ENCODE peak calls at places on chromosomes 11 and 22, in nine cellular contexts. A, Y, Z, Q, C, T, L, R and O are unnamed samples. For H3K27me3, the result is how much of the 10 kb centered on the place peaks cover.

GRCh38 chr22:39242809-39243442 is 1.9 kb downstream of the PDGFB start:
- DNase-seq in A (no peak), Y (no peak), Z (peak), Q (no peak), C (no peak), T (peak), L (peak), R (no peak), O (no peak)

GRCh38 chr11:113615773-113616172 is 90.3 kb downstream of the TMPRSS5 start:
- DNase-seq in A (peak), Y (peak), Z (no peak), Q (no peak), C (no peak), T (no peak), L (no peak), R (peak), O (peak)

GRCh38 chr22:32355760-32356159 is 1.9 kb upstream of the RFPL3 start:
- DNase-seq in A (no peak), Y (no peak), Z (no peak), Q (no peak), C (no peak), T (no peak), L (peak), R (no peak), O (no peak)

GRCh38 chr11:22459053-22459452 is 120.9 kb downstream of the SLC17A6 start:
- DNase-seq in A (peak), Y (peak), Z (no peak), Q (no peak), C (no peak), T (no peak), L (no peak), R (peak), O (peak)

GRCh38 chr11:65821107-65821506 is 12.7 kb upstream of the SNX32 start:
- DNase-seq in A (no peak), Y (no peak), Z (no peak), Q (no peak), C (no peak), T (no peak), L (peak), R (no peak), O (no peak)

GRCh38 chr11:9574806-9575530 is 1.5 kb downstream of the WEE1 start:
- DNase-seq in A (peak), Y (peak), Z (peak), Q (peak), C (peak), T (no peak), L (peak), R (peak), O (peak)

GRCh38 chr11:46422588-46422987 is 31.0 kb upstream of the CHRM4 start:
- DNase-seq in A (no peak), Y (no peak), Z (no peak), Q (no peak), C (no peak), T (no peak), L (no peak), R (no peak), O (no peak)

GRCh38 chr22:49460662-49461371 is 366.9 kb downstream of the BRD1 start:
- DNase-seq in A (no peak), Y (no peak), Z (no peak), Q (no peak), C (no peak), T (no peak), L (peak), R (no peak), O (no peak)

GRCh38 chr22:32564170-32565001 is 89.8 kb downstream of the FBXO7 start:
- DNase-seq in A (peak), Y (peak), Z (no peak), Q (no peak), C (no peak), T (no peak), L (no peak), R (peak), O (peak)

GRCh38 chr11:47881145-47881544 is 33.0 kb upstream of the NUP160 start:
- DNase-seq in A (no peak), Y (no peak), Z (no peak), Q (no peak), C (peak), T (no peak), L (no peak), R (no peak), O (no peak)

GRCh38 chr11:113189909-113190667 is 124.3 kb upstream of the TTC12 start:
- DNase-seq in A (peak), Y (peak), Z (no peak), Q (peak), C (peak), T (no peak), L (no peak), R (peak), O (peak)

GRCh38 chr11:13891911-13892310 is 70.6 kb upstream of the SPON1 start:
- DNase-seq in A (no peak), Y (no peak), Z (no peak), Q (no peak), C (no peak), T (no peak), L (no peak), R (no peak), O (no peak)

GRCh38 chr22:40434745-40435144 is 64.4 kb downstream of the SGSM3 start:
- DNase-seq in A (no peak), Y (no peak), Z (no peak), Q (no peak), C (no peak), T (no peak), L (no peak), R (no peak), O (no peak)

GRCh38 chr22:26464312-26464711 is 19.3 kb downstream of the HPS4 start:
- DNase-seq in A (no peak), Y (peak), Z (no peak), Q (peak), C (peak), T (no peak), L (no peak), R (no peak), O (no peak)

GRCh38 chr22:48551061-48551460 is 1276.6 kb downstream of the BRD1 start:
- DNase-seq in A (no peak), Y (no peak), Z (no peak), Q (no peak), C (no peak), T (no peak), L (no peak), R (no peak), O (no peak)

GRCh38 chr11:62500066-62501035 is 46.3 kb downstream of the AHNAK start:
- DNase-seq in A (no peak), Y (no peak), Z (peak), Q (no peak), C (no peak), T (no peak), L (no peak), R (no peak), O (no peak)

GRCh38 chr22:17832665-17833064 is 58.4 kb upstream of the BID start:
- DNase-seq in A (no peak), Y (no peak), Z (no peak), Q (no peak), C (peak), T (no peak), L (peak), R (no peak), O (no peak)

GRCh38 chr11:29227816-29228215 is 789.0 kb downstream of the KCNA4 start:
- DNase-seq in A (no peak), Y (no peak), Z (no peak), Q (no peak), C (no peak), T (no peak), L (no peak), R (no peak), O (no peak)

GRCh38 chr11:72352859-72353551 is 81.3 kb downstream of the CLPB start:
- DNase-seq in A (peak), Y (peak), Z (peak), Q (peak), C (no peak), T (no peak), L (peak), R (peak), O (no peak)

GRCh38 chr11:41971592-41971991 is 512.1 kb upstream of the LRRC4C start:
- DNase-seq in A (no peak), Y (no peak), Z (no peak), Q (no peak), C (no peak), T (no peak), L (no peak), R (no peak), O (no peak)

GRCh38 chr11:34680918-34681554 is 60.1 kb downstream of the EHF start:
- DNase-seq in A (peak), Y (peak), Z (no peak), Q (peak), C (no peak), T (no peak), L (peak), R (peak), O (peak)

GRCh38 chr11:67024410-67024809 is 1.5 kb downstream of the SYT12 start:
- DNase-seq in A (no peak), Y (no peak), Z (no peak), Q (no peak), C (no peak), T (peak), L (no peak), R (no peak), O (no peak)

GRCh38 chr22:31447337-31447736 is 42.3 kb downstream of the EIF4ENIF1 start:
- DNase-seq in A (no peak), Y (peak), Z (no peak), Q (no peak), C (no peak), T (no peak), L (no peak), R (no peak), O (no peak)

GRCh38 chr11:8608646-8609045 is 14.6 kb upstream of the STK33 start:
- DNase-seq in A (peak), Y (peak), Z (no peak), Q (no peak), C (no peak), T (no peak), L (no peak), R (peak), O (no peak)

GRCh38 chr11:41044747-41045146 is 414.7 kb downstream of the LRRC4C start:
- DNase-seq in A (no peak), Y (no peak), Z (no peak), Q (no peak), C (no peak), T (no peak), L (no peak), R (no peak), O (no peak)

GRCh38 chr22:36220457-36220921 is 18.8 kb downstream of the APOL2 start:
- DNase-seq in A (peak), Y (peak), Z (peak), Q (no peak), C (no peak), T (no peak), L (no peak), R (peak), O (peak)

GRCh38 chr11:125772834-125773505 is 5.7 kb downstream of the PATE2 start:
- DNase-seq in A (peak), Y (peak), Z (no peak), Q (peak), C (no peak), T (no peak), L (no peak), R (peak), O (peak)

GRCh38 chr11:35487532-35488078 is 37.8 kb downstream of the PAMR1 start:
- DNase-seq in A (peak), Y (peak), Z (peak), Q (no peak), C (no peak), T (no peak), L (peak), R (peak), O (peak)

GRCh38 chr11:6531267-6531752 is 34.2 kb downstream of the DNHD1 start:
- DNase-seq in A (peak), Y (peak), Z (no peak), Q (no peak), C (no peak), T (peak), L (peak), R (peak), O (no peak)

GRCh38 chr11:33116535-33116934 is 44.7 kb downstream of the CSTF3 start:
- DNase-seq in A (no peak), Y (peak), Z (no peak), Q (no peak), C (no peak), T (no peak), L (no peak), R (peak), O (no peak)

GRCh38 chr11:76493626-76494539 is 49.1 kb downstream of the EMSY start:
- DNase-seq in A (no peak), Y (no peak), Z (no peak), Q (no peak), C (no peak), T (no peak), L (no peak), R (no peak), O (no peak)

GRCh38 chr11:108466405-108466804 is 924 bp downstream of the C11orf65 start:
- DNase-seq in A (no peak), Y (no peak), Z (no peak), Q (peak), C (no peak), T (no peak), L (no peak), R (no peak), O (no peak)

GRCh38 chr11:104033134-104033533 is 3.3 kb upstream of the DDI1 start:
- DNase-seq in A (peak), Y (peak), Z (no peak), Q (no peak), C (no peak), T (no peak), L (no peak), R (peak), O (peak)

GRCh38 chr11:13091373-13091772 is 82.3 kb downstream of the RASSF10 start:
- DNase-seq in A (no peak), Y (peak), Z (no peak), Q (no peak), C (no peak), T (no peak), L (no peak), R (no peak), O (peak)

GRCh38 chr22:36077261-36077660 is 48.6 kb upstream of the RBFOX2 start:
- DNase-seq in A (no peak), Y (peak), Z (no peak), Q (no peak), C (no peak), T (no peak), L (no peak), R (no peak), O (peak)

GRCh38 chr11:94739331-94739730 is 28.8 kb upstream of the AMOTL1 start:
- DNase-seq in A (no peak), Y (no peak), Z (no peak), Q (no peak), C (no peak), T (no peak), L (no peak), R (no peak), O (no peak)

GRCh38 chr11:94742645-94743044 is 25.5 kb upstream of the AMOTL1 start:
- DNase-seq in A (no peak), Y (no peak), Z (no peak), Q (no peak), C (no peak), T (no peak), L (no peak), R (no peak), O (no peak)

GRCh38 chr11:94738746-94739145 is 29.4 kb upstream of the AMOTL1 start:
- DNase-seq in A (no peak), Y (no peak), Z (no peak), Q (no peak), C (no peak), T (no peak), L (no peak), R (no peak), O (no peak)

GRCh38 chr11:94740083-94740974 is 27.8 kb upstream of the AMOTL1 start:
- DNase-seq in A (no peak), Y (peak), Z (peak), Q (no peak), C (peak), T (no peak), L (peak), R (no peak), O (peak)

DNA sequence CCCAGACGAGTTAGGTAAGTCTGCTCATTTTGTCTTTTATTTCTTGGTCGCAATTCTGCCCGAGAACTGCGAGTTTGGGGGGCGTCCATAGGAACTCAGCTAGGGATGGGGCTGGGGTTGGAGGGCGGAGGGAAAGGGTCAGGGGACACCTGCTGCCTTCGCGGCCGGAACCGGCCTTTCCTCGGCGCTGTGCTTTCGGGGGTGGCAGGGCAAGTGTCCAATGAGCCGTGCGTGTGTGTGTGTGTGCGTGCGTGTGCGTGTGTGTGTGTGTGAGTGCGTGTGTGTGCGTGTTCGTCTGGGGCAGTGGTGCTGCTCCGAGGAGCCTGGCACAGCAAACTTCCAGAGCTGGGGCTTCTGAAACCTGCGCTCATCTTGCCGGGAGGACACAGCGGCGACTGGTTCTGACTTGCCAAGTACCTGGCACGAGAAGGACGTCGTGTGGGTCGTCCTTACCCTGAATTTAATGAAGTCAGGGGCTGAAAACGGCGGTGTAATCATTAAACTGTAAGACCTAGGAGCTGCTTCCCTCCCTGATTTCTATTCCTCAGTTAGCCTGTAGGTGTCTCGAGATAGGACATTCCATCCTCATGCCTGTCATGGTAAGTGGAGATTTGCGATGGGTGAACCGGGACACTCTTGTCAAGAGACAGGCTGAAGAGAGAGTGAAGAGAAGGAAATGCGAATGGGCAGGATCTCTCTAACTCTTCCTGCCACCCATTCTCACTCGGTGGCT is 27.0 kb upstream of the AMOTL1 start:
- DNase-seq in A (peak), Y (peak), Z (peak), Q (no peak), C (no peak), T (no peak), L (peak), R (peak), O (no peak)
- H3K27me3 ChIP-seq in A (under half), Y (under half), Z (under half), Q (under half), C (under half), T (under half), L (under half), R (under half), O (under half)

DNA sequence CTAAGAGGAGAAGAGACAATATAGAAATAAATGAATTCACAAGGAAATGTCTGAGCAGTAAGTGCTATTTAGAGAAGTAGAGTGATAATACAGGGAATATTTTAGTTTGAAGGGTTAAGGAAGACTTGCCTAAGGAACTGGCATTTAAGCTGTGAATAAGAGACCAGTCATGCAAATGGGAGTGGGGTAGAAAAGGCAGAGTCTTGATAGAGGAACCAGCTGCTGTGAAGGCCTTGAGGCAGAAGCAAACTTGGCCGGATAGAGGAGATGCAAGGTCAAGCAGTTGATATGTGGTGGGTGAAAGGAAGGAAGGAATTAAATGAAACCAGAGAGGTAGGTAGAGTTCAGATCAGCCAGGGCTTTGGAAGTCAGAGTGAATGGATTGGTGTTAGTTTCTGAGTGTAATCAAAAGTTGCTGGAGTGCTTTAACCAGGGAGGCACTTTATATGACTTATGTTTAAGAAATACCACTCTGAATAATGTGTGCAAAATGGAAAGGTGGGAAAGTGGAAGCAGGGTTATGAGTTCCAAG is 198.4 kb upstream of the SESN3 start:
- DNase-seq in A (no peak), Y (peak), Z (no peak), Q (no peak), C (no peak), T (no peak), L (no peak), R (no peak), O (no peak)
- H3K27me3 ChIP-seq in A (under half), Y (under half), Z (under half), Q (under half), C (under half), T (under half), L (under half), R (under half), O (under half)

DNA sequence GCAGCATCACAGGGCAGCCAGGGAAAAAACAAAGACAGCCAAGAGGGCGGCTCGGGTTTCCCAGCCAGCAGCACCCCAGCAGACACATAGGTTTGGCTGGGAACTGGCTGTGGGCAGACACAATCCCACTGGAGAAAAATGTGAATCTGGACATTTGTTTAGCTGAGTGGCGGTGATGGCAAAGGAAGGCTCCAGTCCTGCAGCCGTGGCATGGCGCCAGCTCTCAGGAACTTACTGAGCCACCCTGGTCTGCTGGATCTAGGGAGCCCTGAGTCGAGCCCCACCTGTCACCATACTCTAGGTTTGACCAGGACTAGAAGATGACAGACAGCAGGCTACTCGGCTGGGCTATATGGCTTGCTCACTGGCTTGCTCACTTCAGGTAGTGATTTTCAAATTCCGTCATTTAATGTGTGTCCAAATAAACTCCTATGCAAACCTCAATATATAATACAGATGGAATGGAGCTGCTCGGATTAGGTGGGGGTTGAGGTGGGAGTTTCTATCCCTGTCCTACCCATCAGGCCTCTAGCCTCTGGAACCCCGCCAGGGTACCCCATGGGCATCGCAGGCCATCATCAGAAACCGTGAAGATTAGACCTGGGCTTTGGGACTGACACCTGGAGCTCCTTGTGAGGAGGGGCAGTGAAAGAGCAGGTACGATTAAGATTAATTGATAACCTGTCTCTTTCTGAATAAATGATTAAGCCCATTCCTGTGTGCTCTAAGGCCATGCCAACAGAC is 42.6 kb downstream of the GALNT18 start:
- DNase-seq in A (no peak), Y (no peak), Z (peak), Q (no peak), C (peak), T (no peak), L (peak), R (no peak), O (no peak)
- H3K27me3 ChIP-seq in A (under half), Y (under half), Z (under half), Q (under half), C (under half), T (under half), L (under half), R (under half), O (under half)

DNA sequence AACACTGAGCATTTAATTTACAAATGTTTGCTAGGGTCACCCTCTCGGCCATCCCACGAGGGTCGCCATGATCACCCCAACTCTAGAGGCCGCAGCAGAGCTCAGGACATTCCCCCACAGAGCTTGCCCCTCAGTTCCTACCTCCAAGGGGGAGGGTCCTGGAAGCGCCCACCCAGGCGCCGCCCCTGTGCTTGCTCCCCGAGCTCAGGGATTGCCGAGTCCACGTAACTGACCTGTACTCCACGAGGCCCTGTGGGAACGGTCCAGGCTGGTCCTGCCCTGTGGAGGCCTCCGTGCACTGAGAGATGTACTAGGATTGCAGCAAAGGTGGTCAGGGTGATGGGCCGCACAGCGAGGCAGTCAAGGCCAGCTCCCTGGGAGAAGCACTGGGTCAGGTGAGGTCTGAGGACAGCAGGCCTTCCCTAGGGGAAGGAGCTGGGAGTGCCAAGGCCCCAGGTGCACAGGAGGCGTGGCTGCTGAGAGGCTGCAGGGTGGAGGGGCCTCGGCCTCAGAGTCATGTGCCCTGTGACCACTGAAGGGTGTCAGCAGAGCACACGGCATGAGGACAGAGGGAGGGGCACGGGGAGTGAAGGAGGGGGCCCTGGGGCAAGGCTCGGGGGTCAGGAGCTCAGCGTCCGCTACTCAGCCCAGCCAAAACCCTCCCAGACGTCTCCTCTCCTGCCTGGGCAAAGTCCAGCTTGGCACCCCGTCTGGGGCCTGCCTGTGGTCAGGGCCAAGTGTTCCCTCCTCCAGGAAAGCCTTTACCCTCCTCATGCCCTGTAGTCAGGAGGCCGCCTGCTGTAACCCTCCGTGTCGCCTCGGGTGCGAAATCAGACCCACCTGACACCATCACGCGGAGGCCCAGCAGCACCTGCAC is 2.4 kb upstream of the MIOX start:
- DNase-seq in A (no peak), Y (no peak), Z (no peak), Q (no peak), C (no peak), T (no peak), L (peak), R (no peak), O (no peak)
- H3K27me3 ChIP-seq in A (under half), Y (under half), Z (under half), Q (under half), C (half or more), T (under half), L (under half), R (under half), O (under half)